ENCODE peak calls at places on chromosomes 13 and 19, in seven cellular contexts. One of them, this sample, is unnamed.

GRCh38 chr13:24187185-24187584 is 26.7 kb downstream of the SPATA13 start:
- DNase-seq in NCI-H2107: no peak
- DNase-seq in endothelial cell: no peak
- DNase-seq in stimulated activated CD4-positive, alpha-beta T cell treated with anti-CD3 and anti-CD28 coated beads, Interleukin-1b, Interleukin-23, amount 100 ng/mL, for 4 hours: no peak
- DNase-seq in NT2/D1: no peak
- DNase-seq in GM12865: no peak
- DNase-seq in NCI-H1092 treated with DMSO at 0.1 percent for 48 hours: no peak
- DNase-seq in this sample: no peak

GRCh38 chr19:38561658-38562057 is 56.1 kb downstream of the MAP4K1 start:
- DNase-seq in endothelial cell: no peak
- DNase-seq in NT2/D1: no peak
- DNase-seq in GM12865: no peak
- DNase-seq in NCI-H1092 treated with DMSO at 0.1 percent for 48 hours: no peak
- DNase-seq in stimulated activated CD4-positive, alpha-beta T cell treated with anti-CD3 and anti-CD28 coated beads, Interleukin-1b, Interleukin-23, amount 100 ng/mL, for 4 hours: no peak
- DNase-seq in NCI-H2107: no peak
- DNase-seq in this sample: no peak

GRCh38 chr13:105144020-105144419 is 1391.4 kb downstream of the EFNB2 start:
- DNase-seq in NCI-H1092 treated with DMSO at 0.1 percent for 48 hours: no peak
- DNase-seq in NCI-H2107: no peak
- DNase-seq in GM12865: no peak
- DNase-seq in endothelial cell: no peak
- DNase-seq in stimulated activated CD4-positive, alpha-beta T cell treated with anti-CD3 and anti-CD28 coated beads, Interleukin-1b, Interleukin-23, amount 100 ng/mL, for 4 hours: no peak
- DNase-seq in NT2/D1: no peak
- DNase-seq in this sample: no peak

GRCh38 chr13:34161829-34162544 is 344.0 kb downstream of the RFC3 start:
- DNase-seq in GM12865: peak
- DNase-seq in endothelial cell: no peak
- DNase-seq in NCI-H2107: no peak
- DNase-seq in NCI-H1092 treated with DMSO at 0.1 percent for 48 hours: peak
- DNase-seq in stimulated activated CD4-positive, alpha-beta T cell treated with anti-CD3 and anti-CD28 coated beads, Interleukin-1b, Interleukin-23, amount 100 ng/mL, for 4 hours: no peak
- DNase-seq in NT2/D1: no peak
- DNase-seq in this sample: no peak

GRCh38 chr13:35796627-35797026 is 320.1 kb upstream of the MAB21L1 start:
- DNase-seq in GM12865: no peak
- DNase-seq in stimulated activated CD4-positive, alpha-beta T cell treated with anti-CD3 and anti-CD28 coated beads, Interleukin-1b, Interleukin-23, amount 100 ng/mL, for 4 hours: no peak
- DNase-seq in NCI-H2107: no peak
- DNase-seq in endothelial cell: no peak
- DNase-seq in NT2/D1: no peak
- DNase-seq in NCI-H1092 treated with DMSO at 0.1 percent for 48 hours: no peak
- DNase-seq in this sample: no peak

GRCh38 chr19:21604351-21604926 is 99.0 kb downstream of the ZNF429 start:
- DNase-seq in stimulated activated CD4-positive, alpha-beta T cell treated with anti-CD3 and anti-CD28 coated beads, Interleukin-1b, Interleukin-23, amount 100 ng/mL, for 4 hours: no peak
- DNase-seq in endothelial cell: no peak
- DNase-seq in GM12865: no peak
- DNase-seq in NCI-H1092 treated with DMSO at 0.1 percent for 48 hours: no peak
- DNase-seq in NCI-H2107: peak
- DNase-seq in NT2/D1: peak
- DNase-seq in this sample: no peak

GRCh38 chr13:75137911-75138571 is 343.9 kb downstream of the TBC1D4 start:
- DNase-seq in NCI-H1092 treated with DMSO at 0.1 percent for 48 hours: no peak
- DNase-seq in GM12865: no peak
- DNase-seq in endothelial cell: no peak
- DNase-seq in NT2/D1: no peak
- DNase-seq in NCI-H2107: no peak
- DNase-seq in stimulated activated CD4-positive, alpha-beta T cell treated with anti-CD3 and anti-CD28 coated beads, Interleukin-1b, Interleukin-23, amount 100 ng/mL, for 4 hours: no peak
- DNase-seq in this sample: no peak

GRCh38 chr19:46759817-46760333 is 13.6 kb upstream of the STRN4 start:
- DNase-seq in NCI-H2107: no peak
- DNase-seq in NCI-H1092 treated with DMSO at 0.1 percent for 48 hours: no peak
- DNase-seq in endothelial cell: no peak
- DNase-seq in GM12865: no peak
- DNase-seq in stimulated activated CD4-positive, alpha-beta T cell treated with anti-CD3 and anti-CD28 coated beads, Interleukin-1b, Interleukin-23, amount 100 ng/mL, for 4 hours: no peak
- DNase-seq in NT2/D1: no peak
- DNase-seq in this sample: no peak

GRCh38 chr13:33452873-33453558 is 167.5 kb upstream of the STARD13 start:
- DNase-seq in GM12865: no peak
- DNase-seq in endothelial cell: no peak
- DNase-seq in NT2/D1: no peak
- DNase-seq in NCI-H1092 treated with DMSO at 0.1 percent for 48 hours: no peak
- DNase-seq in stimulated activated CD4-positive, alpha-beta T cell treated with anti-CD3 and anti-CD28 coated beads, Interleukin-1b, Interleukin-23, amount 100 ng/mL, for 4 hours: no peak
- DNase-seq in NCI-H2107: no peak
- DNase-seq in this sample: no peak

GRCh38 chr19:43460362-43461016 is 4.9 kb downstream of the LYPD3 start:
- DNase-seq in stimulated activated CD4-positive, alpha-beta T cell treated with anti-CD3 and anti-CD28 coated beads, Interleukin-1b, Interleukin-23, amount 100 ng/mL, for 4 hours: no peak
- DNase-seq in NCI-H2107: no peak
- DNase-seq in endothelial cell: no peak
- DNase-seq in NCI-H1092 treated with DMSO at 0.1 percent for 48 hours: no peak
- DNase-seq in NT2/D1: no peak
- DNase-seq in GM12865: no peak
- DNase-seq in this sample: no peak

This sample was measured in iPS DF 6.9.